ENCODE peak calls at places on chromosome 1, in eight cellular contexts. One of them, this sample, is unnamed.
A peak's percentile ranks its signal among the peaks of the same experiment; 100 is the strongest.

GRCh38 chr1:226549094-226549936 is 751 bp downstream of the STUM start:
- DNase-seq in kidney epithelial cell: no peak
- DNase-seq in bronchial epithelial cell: no peak
- DNase-seq in OCI-LY7: no peak
- DNase-seq in CD8-positive, alpha-beta memory T cell: peak; percentile 21
- DNase-seq in ovary: peak; percentile 45
- DNase-seq in MM.1S: no peak
- DNase-seq in fibroblast of pulmonary artery: no peak
- DNase-seq in this sample: no peak

GRCh38 chr1:109802901-109803561 is 39.3 kb upstream of the EPS8L3 start:
- DNase-seq in ovary: peak; percentile 24
- DNase-seq in CD8-positive, alpha-beta memory T cell: no peak
- DNase-seq in bronchial epithelial cell: no peak
- DNase-seq in fibroblast of pulmonary artery: no peak
- DNase-seq in MM.1S: no peak
- DNase-seq in kidney epithelial cell: no peak
- DNase-seq in OCI-LY7: no peak
- DNase-seq in this sample: no peak

GRCh38 chr1:159443063-159443750 is 3.7 kb downstream of the OR10J1 start:
- DNase-seq in kidney epithelial cell: no peak
- DNase-seq in OCI-LY7: no peak
- DNase-seq in bronchial epithelial cell: no peak
- DNase-seq in MM.1S: no peak
- DNase-seq in ovary: no peak
- DNase-seq in CD8-positive, alpha-beta memory T cell: no peak
- DNase-seq in fibroblast of pulmonary artery: no peak
- DNase-seq in this sample: no peak

GRCh38 chr1:15953791-15954201 is 22.1 kb downstream of the ZBTB17 start:
- DNase-seq in fibroblast of pulmonary artery: no peak
- DNase-seq in OCI-LY7: no peak
- DNase-seq in ovary: no peak
- DNase-seq in CD8-positive, alpha-beta memory T cell: no peak
- DNase-seq in bronchial epithelial cell: peak; percentile 22
- DNase-seq in MM.1S: no peak
- DNase-seq in kidney epithelial cell: no peak
- DNase-seq in this sample: no peak

GRCh38 chr1:55650449-55650848 is 435.3 kb upstream of the USP24 start:
- DNase-seq in MM.1S: no peak
- DNase-seq in ovary: peak; percentile 41
- DNase-seq in kidney epithelial cell: no peak
- DNase-seq in OCI-LY7: no peak
- DNase-seq in bronchial epithelial cell: no peak
- DNase-seq in fibroblast of pulmonary artery: no peak
- DNase-seq in CD8-positive, alpha-beta memory T cell: no peak
- DNase-seq in this sample: no peak

GRCh38 chr1:38068220-38068979 is 21.8 kb upstream of the POU3F1 start:
- DNase-seq in bronchial epithelial cell: no peak
- DNase-seq in kidney epithelial cell: no peak
- DNase-seq in ovary: no peak
- DNase-seq in CD8-positive, alpha-beta memory T cell: no peak
- DNase-seq in OCI-LY7: no peak
- DNase-seq in MM.1S: no peak
- DNase-seq in fibroblast of pulmonary artery: no peak
- DNase-seq in this sample: no peak

GRCh38 chr1:234214129-234214910 is 158.9 kb upstream of the COA6 start:
- DNase-seq in MM.1S: no peak
- DNase-seq in bronchial epithelial cell: peak; percentile 21
- DNase-seq in kidney epithelial cell: no peak
- DNase-seq in ovary: no peak
- DNase-seq in CD8-positive, alpha-beta memory T cell: no peak
- DNase-seq in fibroblast of pulmonary artery: no peak
- DNase-seq in OCI-LY7: no peak
- DNase-seq in this sample: no peak

GRCh38 chr1:156646738-156647211 is 4.9 kb downstream of the BCAN start:
- DNase-seq in CD8-positive, alpha-beta memory T cell: no peak
- DNase-seq in MM.1S: no peak
- DNase-seq in OCI-LY7: no peak
- DNase-seq in bronchial epithelial cell: no peak
- DNase-seq in kidney epithelial cell: no peak
- DNase-seq in ovary: no peak
- DNase-seq in fibroblast of pulmonary artery: no peak
- DNase-seq in this sample: no peak

GRCh38 chr1:89953072-89953626 is 41.8 kb upstream of the ZNF326 start:
- DNase-seq in bronchial epithelial cell: peak; percentile 97
- DNase-seq in fibroblast of pulmonary artery: peak; percentile 67
- DNase-seq in kidney epithelial cell: peak; percentile 88
- DNase-seq in MM.1S: peak; percentile 51
- DNase-seq in CD8-positive, alpha-beta memory T cell: no peak
- DNase-seq in ovary: no peak
- DNase-seq in OCI-LY7: peak; percentile 38
- DNase-seq in this sample: peak; percentile 31

GRCh38 chr1:9852004-9852403 is 28.2 kb upstream of the CLSTN1 start:
- DNase-seq in fibroblast of pulmonary artery: no peak
- DNase-seq in OCI-LY7: no peak
- DNase-seq in bronchial epithelial cell: no peak
- DNase-seq in CD8-positive, alpha-beta memory T cell: no peak
- DNase-seq in kidney epithelial cell: no peak
- DNase-seq in MM.1S: no peak
- DNase-seq in ovary: no peak
- DNase-seq in this sample: no peak
- H3K4me3 ChIP-seq in fibroblast of pulmonary artery: no peak overlapping the region
- H3K4me3 ChIP-seq in OCI-LY7: peak overlapping the region; percentile 73
- H3K4me3 ChIP-seq in bronchial epithelial cell: no peak overlapping the region
- H3K4me3 ChIP-seq in CD8-positive, alpha-beta memory T cell: no peak overlapping the region
- H3K4me3 ChIP-seq in kidney epithelial cell: no peak overlapping the region
- H3K4me3 ChIP-seq in MM.1S: no peak overlapping the region
- H3K4me3 ChIP-seq in ovary: no peak overlapping the region
- H3K4me3 ChIP-seq in this sample: no peak overlapping the region

GRCh38 chr1:227787513-227788278 is 27.8 kb upstream of the PRSS38 start:
- DNase-seq in CD8-positive, alpha-beta memory T cell: peak; percentile 88
- DNase-seq in ovary: peak; percentile 89
- DNase-seq in MM.1S: peak; percentile 98
- DNase-seq in OCI-LY7: peak; percentile 92
- DNase-seq in kidney epithelial cell: peak; percentile 70
- DNase-seq in bronchial epithelial cell: peak; percentile 85
- DNase-seq in fibroblast of pulmonary artery: peak; percentile 84
- DNase-seq in this sample: peak; percentile 93

GRCh38 chr1:227788279-227789041 is 27.0 kb upstream of the PRSS38 start:
- DNase-seq in MM.1S: peak; percentile 73
- DNase-seq in bronchial epithelial cell: peak; percentile 37
- DNase-seq in OCI-LY7: peak; percentile 62
- DNase-seq in fibroblast of pulmonary artery: peak; percentile 11
- DNase-seq in ovary: peak; percentile 81
- DNase-seq in kidney epithelial cell: no peak
- DNase-seq in CD8-positive, alpha-beta memory T cell: peak; percentile 79
- DNase-seq in this sample: no peak

GRCh38 chr1:227789881-227790400 is 25.5 kb upstream of the PRSS38 start:
- DNase-seq in fibroblast of pulmonary artery: no peak
- DNase-seq in CD8-positive, alpha-beta memory T cell: no peak
- DNase-seq in ovary: no peak
- DNase-seq in OCI-LY7: no peak
- DNase-seq in bronchial epithelial cell: no peak
- DNase-seq in kidney epithelial cell: no peak
- DNase-seq in MM.1S: no peak
- DNase-seq in this sample: no peak

GRCh38 chr1:227790868-227791267 is 24.6 kb upstream of the PRSS38 start:
- DNase-seq in ovary: no peak
- DNase-seq in bronchial epithelial cell: no peak
- DNase-seq in CD8-positive, alpha-beta memory T cell: no peak
- DNase-seq in kidney epithelial cell: no peak
- DNase-seq in OCI-LY7: no peak
- DNase-seq in MM.1S: no peak
- DNase-seq in fibroblast of pulmonary artery: no peak
- DNase-seq in this sample: no peak

DNA sequence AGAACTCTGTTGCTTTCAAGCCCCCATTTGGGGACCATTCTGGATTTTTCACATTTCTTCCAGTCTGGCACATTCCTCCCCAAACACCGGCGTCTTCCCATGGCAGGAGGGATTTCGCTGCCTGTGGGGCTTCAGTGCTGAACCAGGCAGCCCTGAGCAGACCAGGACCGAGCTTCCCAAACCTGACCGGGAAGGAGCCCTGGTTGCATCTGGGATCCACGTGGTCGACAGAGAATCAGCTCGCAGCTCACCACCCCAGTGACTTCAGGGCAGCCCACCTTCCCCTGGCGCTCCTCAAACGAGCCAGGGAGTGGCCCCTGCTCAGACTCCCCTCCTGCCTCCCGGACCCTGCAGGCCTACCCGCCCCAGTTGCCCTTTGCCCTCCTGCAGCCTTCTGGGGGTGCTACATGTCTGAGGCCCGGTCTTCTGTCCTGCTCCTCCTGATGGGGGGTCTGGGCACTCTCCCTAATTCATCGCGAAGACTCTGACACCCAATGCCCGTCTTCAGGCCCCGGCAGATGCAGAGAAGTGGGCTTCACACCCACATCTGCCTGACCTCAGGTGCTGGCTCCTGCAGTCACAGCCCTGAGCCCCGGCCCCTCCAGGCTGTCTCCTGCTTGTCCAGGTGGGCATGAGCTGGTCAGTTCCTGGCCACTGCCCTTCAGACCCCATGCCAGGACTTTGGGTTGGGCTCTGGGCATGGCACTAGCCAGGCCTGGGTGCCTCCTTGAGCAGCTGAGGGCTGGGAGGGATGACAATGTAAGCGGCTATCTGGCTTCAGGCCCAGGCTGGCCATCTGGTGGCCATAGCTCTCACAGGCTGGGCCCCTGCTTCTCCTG is 26.2 kb upstream of the PRSS38 start:
- DNase-seq in CD8-positive, alpha-beta memory T cell: no peak
- DNase-seq in OCI-LY7: no peak
- DNase-seq in fibroblast of pulmonary artery: no peak
- DNase-seq in bronchial epithelial cell: no peak
- DNase-seq in kidney epithelial cell: no peak
- DNase-seq in MM.1S: no peak
- DNase-seq in ovary: no peak
- DNase-seq in this sample: no peak
- H3K4me3 ChIP-seq in CD8-positive, alpha-beta memory T cell: peak overlapping the region; percentile 61
- H3K4me3 ChIP-seq in OCI-LY7: no peak overlapping the region
- H3K4me3 ChIP-seq in fibroblast of pulmonary artery: no peak overlapping the region
- H3K4me3 ChIP-seq in bronchial epithelial cell: peak overlapping the region; percentile 56
- H3K4me3 ChIP-seq in kidney epithelial cell: peak overlapping the region; percentile 52
- H3K4me3 ChIP-seq in MM.1S: peak overlapping the region; percentile 60
- H3K4me3 ChIP-seq in ovary: peak overlapping the region; percentile 41
- H3K4me3 ChIP-seq in this sample: peak overlapping the region; percentile 71

DNA sequence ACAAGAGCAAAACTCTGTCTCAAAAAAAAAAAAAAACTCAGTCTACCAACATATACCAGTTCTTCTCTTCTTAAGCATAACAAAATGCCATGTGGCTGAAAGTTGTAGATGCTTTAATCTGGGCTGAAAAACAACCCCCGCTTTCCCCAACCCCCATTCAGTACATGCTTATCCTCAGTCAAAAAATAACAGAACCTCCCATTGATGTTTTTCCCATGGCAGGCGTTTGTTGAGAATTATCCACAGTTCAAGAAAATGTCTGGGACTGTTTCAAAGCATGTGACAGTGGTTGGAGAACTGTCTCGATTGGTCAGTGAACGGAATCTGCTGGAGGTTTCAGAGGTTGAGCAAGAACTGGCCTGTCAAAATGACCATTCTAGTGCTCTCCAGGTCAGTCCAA is 14.9 kb downstream of the VPS45 start:
- DNase-seq in OCI-LY7: no peak
- DNase-seq in kidney epithelial cell: no peak
- DNase-seq in MM.1S: no peak
- DNase-seq in CD8-positive, alpha-beta memory T cell: no peak
- DNase-seq in bronchial epithelial cell: no peak
- DNase-seq in fibroblast of pulmonary artery: no peak
- DNase-seq in ovary: no peak
- DNase-seq in this sample: no peak
- H3K4me3 ChIP-seq in OCI-LY7: no peak overlapping the region
- H3K4me3 ChIP-seq in kidney epithelial cell: no peak overlapping the region
- H3K4me3 ChIP-seq in MM.1S: no peak overlapping the region
- H3K4me3 ChIP-seq in CD8-positive, alpha-beta memory T cell: no peak overlapping the region
- H3K4me3 ChIP-seq in bronchial epithelial cell: no peak overlapping the region
- H3K4me3 ChIP-seq in fibroblast of pulmonary artery: no peak overlapping the region
- H3K4me3 ChIP-seq in ovary: no peak overlapping the region
- H3K4me3 ChIP-seq in this sample: no peak overlapping the region

DNA sequence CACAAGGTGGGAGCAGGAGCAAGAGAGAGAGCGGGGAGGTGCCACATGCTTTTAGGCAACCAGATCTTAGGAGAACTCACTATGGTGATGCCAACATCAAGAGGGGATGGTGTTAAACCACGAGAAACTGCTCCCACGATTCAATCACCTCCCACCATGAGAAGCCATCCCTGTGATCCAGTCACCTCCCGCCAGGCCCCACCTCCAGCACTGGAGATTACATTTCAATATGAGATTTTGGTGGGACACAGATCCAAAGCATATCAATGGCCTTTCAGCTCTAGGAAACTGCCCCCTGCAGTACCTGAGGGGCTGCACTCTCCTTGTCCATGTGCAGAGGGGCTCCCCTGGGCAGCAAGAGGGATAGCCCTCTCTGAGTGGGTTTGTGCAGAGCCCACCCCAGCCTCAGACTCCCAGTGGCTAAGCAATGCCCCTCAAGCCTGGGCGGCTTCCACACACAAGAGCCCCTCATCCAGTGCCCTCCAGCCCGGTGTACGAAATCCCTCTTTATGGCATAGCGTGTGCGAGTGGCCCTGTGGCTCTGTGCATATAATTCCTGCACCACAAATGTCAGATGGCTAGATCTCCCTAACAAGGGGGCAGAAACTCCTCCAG is 15.5 kb upstream of the PRDM16 start:
- DNase-seq in kidney epithelial cell: no peak
- DNase-seq in OCI-LY7: no peak
- DNase-seq in MM.1S: no peak
- DNase-seq in CD8-positive, alpha-beta memory T cell: no peak
- DNase-seq in bronchial epithelial cell: no peak
- DNase-seq in ovary: no peak
- DNase-seq in fibroblast of pulmonary artery: no peak
- DNase-seq in this sample: no peak
- H3K4me3 ChIP-seq in kidney epithelial cell: no peak overlapping the region
- H3K4me3 ChIP-seq in OCI-LY7: no peak overlapping the region
- H3K4me3 ChIP-seq in MM.1S: no peak overlapping the region
- H3K4me3 ChIP-seq in CD8-positive, alpha-beta memory T cell: no peak overlapping the region
- H3K4me3 ChIP-seq in bronchial epithelial cell: no peak overlapping the region
- H3K4me3 ChIP-seq in ovary: no peak overlapping the region
- H3K4me3 ChIP-seq in fibroblast of pulmonary artery: no peak overlapping the region
- H3K4me3 ChIP-seq in this sample: no peak overlapping the region

GRCh38 chr1:111197598-111198289 is 2.7 kb downstream of the DENND2D start:
- DNase-seq in CD8-positive, alpha-beta memory T cell: peak; percentile 78
- DNase-seq in OCI-LY7: peak; percentile 57
- DNase-seq in MM.1S: no peak
- DNase-seq in bronchial epithelial cell: no peak
- DNase-seq in fibroblast of pulmonary artery: no peak
- DNase-seq in ovary: no peak
- DNase-seq in kidney epithelial cell: no peak
- DNase-seq in this sample: peak; percentile 64
- H3K4me3 ChIP-seq in CD8-positive, alpha-beta memory T cell: peak overlapping the region; percentile 96
- H3K4me3 ChIP-seq in OCI-LY7: no peak overlapping the region
- H3K4me3 ChIP-seq in MM.1S: no peak overlapping the region
- H3K4me3 ChIP-seq in bronchial epithelial cell: no peak overlapping the region
- H3K4me3 ChIP-seq in fibroblast of pulmonary artery: no peak overlapping the region
- H3K4me3 ChIP-seq in ovary: no peak overlapping the region
- H3K4me3 ChIP-seq in kidney epithelial cell: no peak overlapping the region
- H3K4me3 ChIP-seq in this sample: peak overlapping the region; percentile 93

This sample was measured in CD8-positive, alpha-beta T cell.